ENCODE peak calls at places on chromosomes 3 and 15, in eight cellular contexts. O is DMS153; Q is neuronal stem cell; P is occipital lobe; M is cardiac fibroblast; X is RKO; B is head of caudate nucleus; R is central memory CD4-positive, alpha-beta T cell. J is an unnamed sample.
A peak's percentile ranks its signal among the peaks of the same experiment; 100 is the strongest.

GRCh38 chr3:163273694-163274093 is 1777.1 kb downstream of the OTOL1 start:
- DNase-seq in O (no peak), Q (no peak), P (no peak), M (no peak), X (no peak), B (no peak), R (no peak), J (no peak)

GRCh38 chr15:93987068-93987467 is 244.3 kb upstream of the MCTP2 start:
- DNase-seq in O (no peak), Q (no peak), P (no peak), M (no peak), X (no peak), B (no peak), R (peak; percentile 55), J (no peak)

GRCh38 chr15:99019558-99020540 is 12.3 kb upstream of the PGPEP1L start:
- DNase-seq in O (no peak), Q (no peak), P (no peak), M (peak; percentile 79), X (peak; percentile 73), B (peak; percentile 43), R (no peak), J (peak; percentile 72)

GRCh38 chr15:74365619-74366445 is 1.6 kb downstream of the CYP11A1 start:
- DNase-seq in O (no peak), Q (peak; percentile 44), P (no peak), M (peak; percentile 49), X (no peak), B (no peak), R (no peak), J (no peak)

GRCh38 chr15:92033319-92033718 is 179.8 kb downstream of the SLCO3A1 start:
- DNase-seq in O (no peak), Q (no peak), P (no peak), M (no peak), X (no peak), B (no peak), R (no peak), J (no peak)

GRCh38 chr15:64460737-64461576 is 579 bp downstream of the ZNF609 start:
- DNase-seq in O (peak; percentile 1), Q (no peak), P (peak; percentile 49), M (peak; percentile 84), X (peak; percentile 89), B (peak; percentile 42), R (peak; percentile 12), J (peak; percentile 56)

GRCh38 chr3:108475220-108475782 is 35.1 kb downstream of the MYH15 start:
- DNase-seq in O (no peak), Q (no peak), P (no peak), M (no peak), X (no peak), B (no peak), R (no peak), J (no peak)

GRCh38 chr3:71172176-71172575 is 411.4 kb downstream of the FOXP1 start:
- DNase-seq in O (no peak), Q (no peak), P (no peak), M (peak; percentile 68), X (no peak), B (no peak), R (no peak), J (no peak)

GRCh38 chr15:80506494-80506893 is 102.3 kb downstream of the ARNT2 start:
- DNase-seq in O (no peak), Q (no peak), P (no peak), M (no peak), X (no peak), B (no peak), R (no peak), J (no peak)

GRCh38 chr3:42667096-42667522 is 13.6 kb downstream of the ZBTB47 start:
- DNase-seq in O (no peak), Q (no peak), P (no peak), M (no peak), X (no peak), B (peak; percentile 32), R (no peak), J (no peak)

GRCh38 chr3:47259114-47259513 is 23.5 kb downstream of the KIF9 start:
- DNase-seq in O (no peak), Q (no peak), P (no peak), M (no peak), X (no peak), B (no peak), R (no peak), J (no peak)

GRCh38 chr15:91881551-91882297 is 28.2 kb downstream of the SLCO3A1 start:
- DNase-seq in O (no peak), Q (no peak), P (no peak), M (no peak), X (no peak), B (no peak), R (no peak), J (no peak)

GRCh38 chr15:51377038-51377761 is 35.7 kb downstream of the GLDN start:
- DNase-seq in O (no peak), Q (no peak), P (no peak), M (peak; percentile 77), X (peak; percentile 4), B (no peak), R (no peak), J (peak; percentile 76)

GRCh38 chr3:27494784-27495183 is 10.6 kb upstream of the SLC4A7 start:
- DNase-seq in O (no peak), Q (no peak), P (no peak), M (no peak), X (no peak), B (no peak), R (no peak), J (no peak)

GRCh38 chr15:101017935-101018849 is 99.0 kb downstream of the LRRK1 start:
- DNase-seq in O (no peak), Q (no peak), P (no peak), M (peak; percentile 90), X (no peak), B (no peak), R (no peak), J (peak; percentile 33)

GRCh38 chr3:191476053-191476787 is 15.3 kb downstream of the PYDC2 start:
- DNase-seq in O (no peak), Q (no peak), P (no peak), M (no peak), X (no peak), B (no peak), R (no peak), J (no peak)

GRCh38 chr3:50089603-50089945 is 855 bp downstream of the RBM5 start:
- DNase-seq in O (no peak), Q (no peak), P (no peak), M (peak; percentile 35), X (peak; percentile 63), B (no peak), R (no peak), J (no peak)

GRCh38 chr3:158991146-158991705 is 189.4 kb downstream of the MFSD1 start:
- DNase-seq in O (peak; percentile 86), Q (no peak), P (no peak), M (no peak), X (no peak), B (no peak), R (no peak), J (no peak)

GRCh38 chr15:70856884-70857546 is 3.1 kb upstream of the LARP6 start:
- DNase-seq in O (no peak), Q (no peak), P (peak; percentile 27), M (peak; percentile 99), X (peak; percentile 64), B (peak; percentile 67), R (no peak), J (peak; percentile 99)

GRCh38 chr3:99485286-99485685 is 153.1 kb upstream of the COL8A1 start:
- DNase-seq in O (no peak), Q (no peak), P (no peak), M (no peak), X (no peak), B (no peak), R (no peak), J (no peak)

GRCh38 chr3:187773233-187773962 is 28.1 kb upstream of the BCL6 start:
- DNase-seq in O (no peak), Q (no peak), P (no peak), M (no peak), X (no peak), B (no peak), R (no peak), J (no peak)